ENCODE peak calls at places on chromosomes 2 and 18, in eight cellular contexts. One of them, this sample, is unnamed.

GRCh38 chr2:156229724-156230362 is 102.7 kb downstream of the NR4A2 start:
- DNase-seq in fibroblast of mammary gland: no peak
- DNase-seq in nephron progenitor cell: no peak
- DNase-seq in HFF-Myc: no peak
- DNase-seq in astrocyte of the cerebellum: no peak
- DNase-seq in AG10803: no peak
- DNase-seq in endothelial cell: no peak
- DNase-seq in RWPE1: no peak
- DNase-seq in this sample: no peak

GRCh38 chr2:133972786-133973185 is 281.1 kb upstream of the MGAT5 start:
- DNase-seq in astrocyte of the cerebellum: peak
- DNase-seq in endothelial cell: no peak
- DNase-seq in HFF-Myc: no peak
- DNase-seq in fibroblast of mammary gland: peak
- DNase-seq in nephron progenitor cell: no peak
- DNase-seq in AG10803: peak
- DNase-seq in RWPE1: no peak
- DNase-seq in this sample: no peak

GRCh38 chr2:113167115-113167932 is 6.4 kb upstream of the PSD4 start:
- DNase-seq in endothelial cell: no peak
- DNase-seq in HFF-Myc: no peak
- DNase-seq in nephron progenitor cell: no peak
- DNase-seq in astrocyte of the cerebellum: no peak
- DNase-seq in fibroblast of mammary gland: no peak
- DNase-seq in AG10803: peak
- DNase-seq in RWPE1: no peak
- DNase-seq in this sample: no peak

GRCh38 chr2:134527398-134527797 is 191.4 kb downstream of the TMEM163 start:
- DNase-seq in endothelial cell: no peak
- DNase-seq in HFF-Myc: no peak
- DNase-seq in astrocyte of the cerebellum: no peak
- DNase-seq in AG10803: peak
- DNase-seq in RWPE1: no peak
- DNase-seq in fibroblast of mammary gland: no peak
- DNase-seq in nephron progenitor cell: no peak
- DNase-seq in this sample: no peak

GRCh38 chr2:234905547-234906260 is 46.1 kb upstream of the SH3BP4 start:
- DNase-seq in HFF-Myc: no peak
- DNase-seq in fibroblast of mammary gland: no peak
- DNase-seq in AG10803: peak
- DNase-seq in endothelial cell: no peak
- DNase-seq in nephron progenitor cell: no peak
- DNase-seq in RWPE1: no peak
- DNase-seq in astrocyte of the cerebellum: peak
- DNase-seq in this sample: no peak

GRCh38 chr2:171568085-171568484 is 45.8 kb downstream of the CYBRD1 start:
- DNase-seq in nephron progenitor cell: no peak
- DNase-seq in astrocyte of the cerebellum: no peak
- DNase-seq in RWPE1: no peak
- DNase-seq in HFF-Myc: peak
- DNase-seq in endothelial cell: no peak
- DNase-seq in AG10803: no peak
- DNase-seq in fibroblast of mammary gland: peak
- DNase-seq in this sample: no peak

GRCh38 chr2:37781028-37781427 is 109.6 kb upstream of the CDC42EP3 start:
- DNase-seq in nephron progenitor cell: no peak
- DNase-seq in RWPE1: peak
- DNase-seq in fibroblast of mammary gland: peak
- DNase-seq in HFF-Myc: peak
- DNase-seq in AG10803: peak
- DNase-seq in endothelial cell: no peak
- DNase-seq in astrocyte of the cerebellum: no peak
- DNase-seq in this sample: no peak

GRCh38 chr2:26521913-26522180 is 43.9 kb upstream of the OTOF start:
- DNase-seq in AG10803: no peak
- DNase-seq in astrocyte of the cerebellum: no peak
- DNase-seq in fibroblast of mammary gland: no peak
- DNase-seq in nephron progenitor cell: no peak
- DNase-seq in HFF-Myc: no peak
- DNase-seq in endothelial cell: no peak
- DNase-seq in RWPE1: no peak
- DNase-seq in this sample: no peak

GRCh38 chr18:45324489-45325111 is 290.7 kb upstream of the SLC14A2 start:
- DNase-seq in nephron progenitor cell: peak
- DNase-seq in endothelial cell: no peak
- DNase-seq in fibroblast of mammary gland: peak
- DNase-seq in astrocyte of the cerebellum: peak
- DNase-seq in RWPE1: peak
- DNase-seq in AG10803: peak
- DNase-seq in HFF-Myc: no peak
- DNase-seq in this sample: no peak

GRCh38 chr18:72986103-72986502 is 118.3 kb upstream of the NETO1 start:
- DNase-seq in astrocyte of the cerebellum: no peak
- DNase-seq in AG10803: no peak
- DNase-seq in endothelial cell: no peak
- DNase-seq in RWPE1: peak
- DNase-seq in fibroblast of mammary gland: peak
- DNase-seq in nephron progenitor cell: no peak
- DNase-seq in HFF-Myc: no peak
- DNase-seq in this sample: no peak

GRCh38 chr2:168169097-168169745 is 78.2 kb downstream of the STK39 start:
- DNase-seq in nephron progenitor cell: no peak
- DNase-seq in fibroblast of mammary gland: peak
- DNase-seq in endothelial cell: no peak
- DNase-seq in RWPE1: no peak
- DNase-seq in astrocyte of the cerebellum: no peak
- DNase-seq in AG10803: no peak
- DNase-seq in HFF-Myc: no peak
- DNase-seq in this sample: no peak

GRCh38 chr2:18047896-18048657 is 169.6 kb downstream of the KCNS3 start:
- DNase-seq in HFF-Myc: peak
- DNase-seq in astrocyte of the cerebellum: no peak
- DNase-seq in fibroblast of mammary gland: no peak
- DNase-seq in RWPE1: peak
- DNase-seq in endothelial cell: no peak
- DNase-seq in AG10803: peak
- DNase-seq in nephron progenitor cell: no peak
- DNase-seq in this sample: no peak

GRCh38 chr2:15134957-15135356 is 426.2 kb downstream of the NBAS start:
- DNase-seq in AG10803: no peak
- DNase-seq in RWPE1: no peak
- DNase-seq in astrocyte of the cerebellum: no peak
- DNase-seq in endothelial cell: no peak
- DNase-seq in nephron progenitor cell: no peak
- DNase-seq in HFF-Myc: no peak
- DNase-seq in fibroblast of mammary gland: no peak
- DNase-seq in this sample: no peak

GRCh38 chr2:221969087-221969829 is 329.5 kb downstream of the PAX3 start:
- DNase-seq in astrocyte of the cerebellum: peak
- DNase-seq in fibroblast of mammary gland: peak
- DNase-seq in RWPE1: peak
- DNase-seq in endothelial cell: peak
- DNase-seq in nephron progenitor cell: peak
- DNase-seq in HFF-Myc: peak
- DNase-seq in AG10803: peak
- DNase-seq in this sample: no peak

GRCh38 chr18:46097378-46097852 is 681 bp downstream of the ATP5F1A start:
- DNase-seq in RWPE1: no peak
- DNase-seq in HFF-Myc: no peak
- DNase-seq in AG10803: no peak
- DNase-seq in fibroblast of mammary gland: no peak
- DNase-seq in endothelial cell: no peak
- DNase-seq in nephron progenitor cell: no peak
- DNase-seq in astrocyte of the cerebellum: no peak
- DNase-seq in this sample: no peak

DNA sequence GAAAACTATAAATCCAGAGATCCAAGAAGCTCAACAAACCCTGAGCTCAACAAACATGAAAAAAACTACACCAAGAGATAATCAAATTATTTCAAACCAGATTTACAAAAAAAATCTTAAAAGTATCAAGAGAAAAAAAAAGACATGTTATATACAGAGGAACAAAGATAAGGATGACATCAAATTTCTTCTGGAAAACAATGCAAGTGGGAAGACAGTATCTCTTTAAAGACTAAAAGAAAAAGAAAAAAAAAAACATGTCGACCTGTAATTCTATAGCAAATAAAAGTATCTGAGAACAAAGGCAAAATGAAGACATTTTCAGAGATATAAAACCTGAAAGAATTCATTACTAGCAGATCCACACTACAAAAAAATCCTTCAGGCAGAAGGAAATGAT is 21.3 kb downstream of the TMEM131 start:
- DNase-seq in HFF-Myc: no peak
- DNase-seq in nephron progenitor cell: no peak
- DNase-seq in RWPE1: no peak
- DNase-seq in endothelial cell: no peak
- DNase-seq in fibroblast of mammary gland: no peak
- DNase-seq in AG10803: no peak
- DNase-seq in astrocyte of the cerebellum: no peak
- DNase-seq in this sample: no peak
- TF ChIP-seq CTCF in HFF-Myc: no peak
- TF ChIP-seq CTCF in nephron progenitor cell: no peak
- TF ChIP-seq CTCF in RWPE1: no peak
- TF ChIP-seq CTCF in endothelial cell: no peak
- TF ChIP-seq CTCF in fibroblast of mammary gland: no peak
- TF ChIP-seq CTCF in AG10803: no peak
- TF ChIP-seq CTCF in astrocyte of the cerebellum: no peak
- TF ChIP-seq CTCF in this sample: no peak

DNA sequence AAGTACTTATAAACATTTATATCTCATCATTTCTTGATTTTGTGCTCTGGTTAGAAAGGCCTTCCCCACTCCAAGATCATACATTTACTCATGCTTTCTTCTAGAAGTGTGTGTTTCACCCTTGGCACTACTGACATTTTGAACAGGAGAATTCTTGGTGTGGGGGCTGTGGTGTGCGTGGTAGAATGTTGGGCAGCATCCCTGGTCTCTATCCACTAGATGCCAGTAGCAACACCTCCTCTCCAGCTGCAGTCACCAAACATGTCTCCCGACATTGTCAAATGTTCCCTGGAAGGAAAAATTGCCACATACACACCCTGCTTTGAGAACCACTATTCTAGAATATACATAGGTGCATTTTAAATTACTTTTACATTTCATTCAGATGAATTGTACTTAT is 8.7 kb upstream of the TGIF1 start:
- DNase-seq in nephron progenitor cell: peak
- DNase-seq in fibroblast of mammary gland: no peak
- DNase-seq in astrocyte of the cerebellum: no peak
- DNase-seq in endothelial cell: peak
- DNase-seq in AG10803: peak
- DNase-seq in HFF-Myc: no peak
- DNase-seq in RWPE1: no peak
- DNase-seq in this sample: no peak
- TF ChIP-seq CTCF in nephron progenitor cell: peak
- TF ChIP-seq CTCF in fibroblast of mammary gland: peak
- TF ChIP-seq CTCF in astrocyte of the cerebellum: peak
- TF ChIP-seq CTCF in endothelial cell: no peak
- TF ChIP-seq CTCF in AG10803: peak
- TF ChIP-seq CTCF in HFF-Myc: peak
- TF ChIP-seq CTCF in RWPE1: no peak
- TF ChIP-seq CTCF in this sample: no peak

GRCh38 chr2:54047658-54048057 is 67.8 kb upstream of the ACYP2 start:
- DNase-seq in endothelial cell: no peak
- DNase-seq in nephron progenitor cell: no peak
- DNase-seq in astrocyte of the cerebellum: no peak
- DNase-seq in AG10803: no peak
- DNase-seq in fibroblast of mammary gland: no peak
- DNase-seq in RWPE1: no peak
- DNase-seq in HFF-Myc: no peak
- DNase-seq in this sample: no peak

GRCh38 chr2:54050445-54050844 is 65.0 kb upstream of the ACYP2 start:
- DNase-seq in fibroblast of mammary gland: no peak
- DNase-seq in HFF-Myc: no peak
- DNase-seq in RWPE1: no peak
- DNase-seq in astrocyte of the cerebellum: no peak
- DNase-seq in AG10803: no peak
- DNase-seq in endothelial cell: no peak
- DNase-seq in nephron progenitor cell: no peak
- DNase-seq in this sample: no peak

GRCh38 chr2:54047076-54047475 is 68.3 kb upstream of the ACYP2 start:
- DNase-seq in endothelial cell: no peak
- DNase-seq in astrocyte of the cerebellum: peak
- DNase-seq in fibroblast of mammary gland: no peak
- DNase-seq in RWPE1: no peak
- DNase-seq in AG10803: no peak
- DNase-seq in HFF-Myc: no peak
- DNase-seq in nephron progenitor cell: no peak
- DNase-seq in this sample: no peak

GRCh38 chr2:54052825-54053718 is 62.3 kb upstream of the ACYP2 start:
- DNase-seq in nephron progenitor cell: no peak
- DNase-seq in AG10803: no peak
- DNase-seq in endothelial cell: no peak
- DNase-seq in HFF-Myc: no peak
- DNase-seq in fibroblast of mammary gland: peak
- DNase-seq in astrocyte of the cerebellum: no peak
- DNase-seq in RWPE1: no peak
- DNase-seq in this sample: no peak

GRCh38 chr2:54048117-54048785 is 67.2 kb upstream of the ACYP2 start:
- DNase-seq in astrocyte of the cerebellum: no peak
- DNase-seq in AG10803: no peak
- DNase-seq in HFF-Myc: no peak
- DNase-seq in nephron progenitor cell: no peak
- DNase-seq in RWPE1: no peak
- DNase-seq in endothelial cell: no peak
- DNase-seq in fibroblast of mammary gland: no peak
- DNase-seq in this sample: no peak
- TF ChIP-seq CTCF in astrocyte of the cerebellum: no peak
- TF ChIP-seq CTCF in AG10803: no peak
- TF ChIP-seq CTCF in HFF-Myc: no peak
- TF ChIP-seq CTCF in nephron progenitor cell: no peak
- TF ChIP-seq CTCF in RWPE1: no peak
- TF ChIP-seq CTCF in endothelial cell: no peak
- TF ChIP-seq CTCF in fibroblast of mammary gland: no peak
- TF ChIP-seq CTCF in this sample: no peak

GRCh38 chr2:20100711-20101110 is 49.3 kb upstream of the LAPTM4A start:
- DNase-seq in endothelial cell: no peak
- DNase-seq in HFF-Myc: no peak
- DNase-seq in AG10803: no peak
- DNase-seq in fibroblast of mammary gland: no peak
- DNase-seq in RWPE1: no peak
- DNase-seq in nephron progenitor cell: no peak
- DNase-seq in astrocyte of the cerebellum: no peak
- DNase-seq in this sample: no peak

GRCh38 chr2:20106746-20107145 is 55.3 kb upstream of the LAPTM4A start:
- DNase-seq in AG10803: no peak
- DNase-seq in fibroblast of mammary gland: no peak
- DNase-seq in astrocyte of the cerebellum: no peak
- DNase-seq in endothelial cell: peak
- DNase-seq in HFF-Myc: no peak
- DNase-seq in RWPE1: peak
- DNase-seq in nephron progenitor cell: peak
- DNase-seq in this sample: peak

GRCh38 chr2:20104900-20105545 is 53.6 kb upstream of the LAPTM4A start:
- DNase-seq in endothelial cell: no peak
- DNase-seq in fibroblast of mammary gland: no peak
- DNase-seq in HFF-Myc: no peak
- DNase-seq in AG10803: no peak
- DNase-seq in astrocyte of the cerebellum: no peak
- DNase-seq in RWPE1: no peak
- DNase-seq in nephron progenitor cell: no peak
- DNase-seq in this sample: no peak

GRCh38 chr2:20099780-20100179 is 48.4 kb upstream of the LAPTM4A start:
- DNase-seq in endothelial cell: no peak
- DNase-seq in astrocyte of the cerebellum: no peak
- DNase-seq in HFF-Myc: no peak
- DNase-seq in nephron progenitor cell: no peak
- DNase-seq in AG10803: no peak
- DNase-seq in RWPE1: no peak
- DNase-seq in fibroblast of mammary gland: no peak
- DNase-seq in this sample: no peak

GRCh38 chr2:20103514-20103913 is 52.1 kb upstream of the LAPTM4A start:
- DNase-seq in HFF-Myc: no peak
- DNase-seq in nephron progenitor cell: no peak
- DNase-seq in AG10803: peak
- DNase-seq in RWPE1: no peak
- DNase-seq in astrocyte of the cerebellum: no peak
- DNase-seq in fibroblast of mammary gland: peak
- DNase-seq in endothelial cell: no peak
- DNase-seq in this sample: no peak
- TF ChIP-seq CTCF in HFF-Myc: peak
- TF ChIP-seq CTCF in nephron progenitor cell: no peak
- TF ChIP-seq CTCF in AG10803: peak
- TF ChIP-seq CTCF in RWPE1: peak
- TF ChIP-seq CTCF in astrocyte of the cerebellum: no peak
- TF ChIP-seq CTCF in fibroblast of mammary gland: peak
- TF ChIP-seq CTCF in endothelial cell: peak
- TF ChIP-seq CTCF in this sample: peak

This sample was measured in mesothelial cell of epicardium.